ENCODE peak calls at places on chromosomes 7 and 10, in nine cellular contexts. N is GM23248; I is lower lobe of right lung; S is A549; G is suprapubic skin; V is neuronal stem cell; W is tibial nerve; Y is sigmoid colon; K is naive thymus-derived CD4-positive, alpha-beta T cell. E is an unnamed sample.
A peak's percentile ranks its signal among the peaks of the same experiment; 100 is the strongest.

GRCh38 chr10:107085661-107086525 is 78.6 kb downstream of the SORCS1 start:
- DNase-seq in W (no peak), Y (no peak), V (peak; percentile 50), K (no peak), S (no peak), N (no peak), I (no peak), G (no peak), E (no peak)

GRCh38 chr10:87668324-87669054 is 8.8 kb downstream of the PAPSS2 start:
- DNase-seq in I (no peak), N (no peak), W (no peak), G (no peak), S (no peak), V (no peak), Y (no peak), K (no peak), E (no peak)

GRCh38 chr10:128574616-128575210 is 448.5 kb upstream of the MKI67 start:
- DNase-seq in S (no peak), G (no peak), I (no peak), N (no peak), W (no peak), Y (no peak), V (no peak), K (no peak), E (peak; percentile 85)

GRCh38 chr7:43890468-43890867 is 15.9 kb downstream of the URGCP start:
- DNase-seq in V (no peak), N (no peak), K (no peak), Y (no peak), G (no peak), I (no peak), W (no peak), S (no peak), E (no peak)

GRCh38 chr10:91653214-91653875 is 20.5 kb upstream of the PPP1R3C start:
- DNase-seq in I (no peak), G (no peak), V (no peak), K (no peak), S (peak; percentile 44), Y (no peak), W (no peak), N (peak; percentile 87), E (no peak)

GRCh38 chr7:32905175-32905662 is 13.7 kb upstream of the KBTBD2 start:
- DNase-seq in I (peak; percentile 66), K (peak; percentile 88), Y (no peak), W (no peak), N (peak; percentile 93), G (no peak), S (peak; percentile 42), V (peak; percentile 52), E (no peak)

GRCh38 chr10:77905086-77905735 is 21.3 kb downstream of the DLG5 start:
- DNase-seq in S (no peak), I (no peak), K (no peak), N (no peak), V (no peak), G (no peak), W (no peak), Y (no peak), E (no peak)

GRCh38 chr7:82091126-82091682 is 321.4 kb upstream of the HGF start:
- DNase-seq in Y (no peak), V (no peak), N (no peak), K (no peak), I (no peak), G (no peak), W (no peak), S (no peak), E (no peak)

GRCh38 chr10:130453036-130453720 is 317.0 kb downstream of the GLRX3 start:
- DNase-seq in W (no peak), Y (peak; percentile 41), N (no peak), I (no peak), S (no peak), V (no peak), K (no peak), G (no peak), E (peak; percentile 87)

GRCh38 chr10:62541811-62542210 is 167.6 kb downstream of the ZNF365 start:
- DNase-seq in I (peak; percentile 70), S (no peak), Y (peak; percentile 76), G (no peak), W (no peak), K (no peak), N (no peak), V (no peak), E (peak; percentile 74)

GRCh38 chr7:48035301-48035966 is at the start of gene C7orf57:
- DNase-seq in G (peak; percentile 96), K (peak; percentile 87), N (peak; percentile 96), I (peak; percentile 96), Y (peak; percentile 92), W (peak; percentile 78), V (peak; percentile 86), S (peak; percentile 85), E (peak; percentile 95)

GRCh38 chr10:15856328-15857000 is 3.8 kb downstream of the MINDY3 start:
- DNase-seq in V (no peak), N (peak; percentile 36), K (no peak), W (no peak), S (no peak), I (no peak), G (no peak), Y (no peak), E (no peak)

GRCh38 chr7:18698258-18698734 is 202.7 kb downstream of the HDAC9 start:
- DNase-seq in S (no peak), K (no peak), V (no peak), W (no peak), I (no peak), Y (no peak), N (no peak), G (no peak), E (no peak)

DNA sequence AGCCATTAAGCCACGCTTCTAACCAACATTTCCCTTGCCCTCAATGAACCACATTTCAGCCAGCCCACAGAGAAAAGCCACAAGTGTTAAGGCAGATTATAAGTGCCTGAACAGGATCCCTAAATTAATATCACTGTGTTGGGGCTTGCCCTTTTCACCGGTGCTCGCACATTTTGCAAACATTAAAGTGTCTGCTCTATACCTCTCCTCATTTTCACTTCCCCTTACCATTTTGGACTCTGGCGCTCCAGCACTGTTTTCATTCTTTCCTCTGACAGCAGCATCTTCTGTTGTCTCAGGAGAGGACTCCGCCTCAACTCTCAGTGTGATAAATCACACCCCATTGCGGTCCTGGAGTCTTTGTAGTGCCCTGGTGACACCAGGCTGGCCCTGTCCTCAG is 274.2 kb downstream of the BAMBI start:
- DNase-seq in V (no peak), G (no peak), W (no peak), S (no peak), I (no peak), K (no peak), N (no peak), Y (no peak), E (no peak)
- H3K4me3 ChIP-seq in V (no peak overlapping the region), G (no peak overlapping the region), W (no peak overlapping the region), S (no peak overlapping the region), I (no peak overlapping the region), K (no peak overlapping the region), N (no peak overlapping the region), Y (no peak overlapping the region), E (no peak overlapping the region)

GRCh38 chr7:107161415-107161814 is 7.4 kb upstream of the HBP1 start:
- DNase-seq in K (no peak), I (no peak), N (no peak), Y (no peak), W (no peak), G (no peak), S (no peak), V (no peak), E (no peak)
- H3K4me1 ChIP-seq in K (no peaks in the 10 kb centered on the region), I (no peaks in the 10 kb centered on the region), N (peaks cover 2% of the 10 kb centered on the region), Y (no peaks in the 10 kb centered on the region), W (no peaks in the 10 kb centered on the region), G (no peaks in the 10 kb centered on the region), S (peaks cover 1% of the 10 kb centered on the region), V (no peaks in the 10 kb centered on the region), E (no peaks in the 10 kb centered on the region)

GRCh38 chr7:74443591-74444365 is 9.9 kb upstream of the GTF2IRD1 start:
- DNase-seq in G (no peak), I (no peak), K (no peak), W (no peak), Y (no peak), V (no peak), S (no peak), N (no peak), E (no peak)
- H3K4me3 ChIP-seq in G (no peak overlapping the region), I (no peak overlapping the region), K (no peak overlapping the region), W (no peak overlapping the region), Y (no peak overlapping the region), V (no peak overlapping the region), S (no peak overlapping the region), N (no peak overlapping the region), E (no peak overlapping the region)

GRCh38 chr7:2508327-2509231 is 11.0 kb upstream of the LFNG start:
- DNase-seq in S (no peak), W (peak; percentile 50), N (peak; percentile 92), V (no peak), Y (peak; percentile 84), G (peak; percentile 93), I (peak; percentile 86), K (peak; percentile 93), E (no peak)
- H3K4me1 ChIP-seq in S (peaks cover 17% of the 10 kb centered on the region), W (no peaks in the 10 kb centered on the region), N (peaks cover 7% of the 10 kb centered on the region), V (peaks cover 41% of the 10 kb centered on the region), Y (peaks cover 16% of the 10 kb centered on the region), G (peaks cover 71% of the 10 kb centered on the region), I (peaks cover 56% of the 10 kb centered on the region), K (peaks cover 61% of the 10 kb centered on the region), E (peaks cover 55% of the 10 kb centered on the region)